ENCODE peak calls at places on chromosomes 11 and 22, in eight cellular contexts. X is glutamatergic neuron, T is cardiac fibroblast, N is mesothelial cell of epicardium, K is Caco-2, C is endothelial cell, I is body of pancreas, U is heart left ventricle. S is an unnamed sample.
A peak's percentile ranks its signal among the peaks of the same experiment; 100 is the strongest.

GRCh38 chr11:45881708-45882368 is 3.6 kb upstream of the MAPK8IP1 start:
- DNase-seq in X (no peak), T (peak; percentile 14), N (no peak), K (no peak), C (no peak), I (no peak), U (no peak), S (no peak)

GRCh38 chr11:46860218-46860617 is 14.1 kb upstream of the CKAP5 start:
- DNase-seq in X (no peak), T (no peak), N (no peak), K (no peak), C (no peak), I (no peak), U (no peak), S (no peak)

GRCh38 chr11:87722756-87723599 is 452.3 kb downstream of the RAB38 start:
- DNase-seq in X (peak; percentile 49), T (peak; percentile 10), N (no peak), K (peak; percentile 65), C (peak; percentile 20), I (no peak), U (no peak), S (no peak)

GRCh38 chr11:97140885-97141494 is 751.2 kb downstream of the JRKL start:
- DNase-seq in X (no peak), T (peak; percentile 55), N (no peak), K (peak; percentile 55), C (peak; percentile 11), I (no peak), U (no peak), S (no peak)

GRCh38 chr11:61377461-61378160 is 14.8 kb upstream of the TMEM216 start:
- DNase-seq in X (no peak), T (no peak), N (no peak), K (no peak), C (no peak), I (no peak), U (no peak), S (no peak)

GRCh38 chr11:124586247-124586860 is 16.6 kb downstream of the OR8A1 start:
- DNase-seq in X (peak; percentile 62), T (peak; percentile 79), N (peak; percentile 65), K (peak; percentile 73), C (peak; percentile 69), I (peak; percentile 52), U (peak; percentile 46), S (peak; percentile 24)

GRCh38 chr11:68042219-68043028 is 3.6 kb downstream of the TCIRG1 start:
- DNase-seq in X (no peak), T (no peak), N (no peak), K (no peak), C (no peak), I (peak; percentile 43), U (no peak), S (no peak)

GRCh38 chr11:8089791-8090510 is 8.9 kb downstream of the TUB start:
- DNase-seq in X (no peak), T (no peak), N (no peak), K (no peak), C (no peak), I (no peak), U (no peak), S (no peak)

GRCh38 chr11:12066056-12066798 is 44.2 kb upstream of the MICAL2 start:
- DNase-seq in X (no peak), T (peak; percentile 74), N (no peak), K (peak; percentile 89), C (no peak), I (peak; percentile 65), U (no peak), S (no peak)

GRCh38 chr11:119537641-119538253 is 114.8 kb upstream of the THY1 start:
- DNase-seq in X (no peak), T (no peak), N (no peak), K (no peak), C (no peak), I (no peak), U (no peak), S (no peak)

GRCh38 chr11:17171916-17172315 is 35.9 kb downstream of the PIK3C2A start:
- DNase-seq in X (no peak), T (peak; percentile 53), N (no peak), K (no peak), C (no peak), I (no peak), U (no peak), S (no peak)

GRCh38 chr11:118560806-118561205 is 4.9 kb downstream of the IFT46 start:
- DNase-seq in X (no peak), T (no peak), N (no peak), K (no peak), C (no peak), I (no peak), U (no peak), S (no peak)

GRCh38 chr22:39290724-39291161 is 28.7 kb downstream of the RPL3 start:
- DNase-seq in X (peak; percentile 48), T (peak; percentile 59), N (peak; percentile 63), K (no peak), C (no peak), I (peak; percentile 97), U (peak; percentile 85), S (no peak)

GRCh38 chr22:39292002-39292401 is 27.4 kb downstream of the RPL3 start:
- DNase-seq in X (no peak), T (no peak), N (no peak), K (no peak), C (no peak), I (peak; percentile 85), U (no peak), S (no peak)

GRCh38 chr22:39290248-39290720 is 29.1 kb downstream of the RPL3 start:
- DNase-seq in X (no peak), T (no peak), N (no peak), K (no peak), C (no peak), I (peak; percentile 71), U (no peak), S (no peak)

GRCh38 chr22:39292561-39293074 is 26.8 kb downstream of the RPL3 start:
- DNase-seq in X (no peak), T (peak; percentile 97), N (no peak), K (peak; percentile 66), C (peak; percentile 39), I (peak; percentile 98), U (peak; percentile 94), S (no peak)

DNA sequence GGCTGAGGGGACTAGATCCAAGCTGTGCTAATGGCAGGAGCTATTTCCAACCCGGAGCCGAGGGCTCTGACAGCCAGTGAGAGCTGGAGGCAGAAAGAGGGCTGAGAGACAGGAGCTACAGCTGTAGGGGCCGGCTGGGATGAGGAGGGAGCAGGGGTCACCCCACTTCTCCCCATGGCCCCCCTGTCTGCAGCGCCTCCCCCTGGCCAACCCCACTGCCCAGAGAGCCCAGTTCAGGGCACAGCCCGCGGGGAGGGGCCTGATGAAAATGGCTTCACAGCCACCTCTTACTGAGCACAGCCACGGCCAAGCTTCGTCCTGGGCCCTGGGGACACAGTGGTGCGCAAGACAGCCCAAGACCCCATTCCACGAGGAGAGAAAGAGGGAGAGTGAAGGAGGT is 27.9 kb downstream of the RPL3 start:
- DNase-seq in X (no peak), T (no peak), N (no peak), K (no peak), C (no peak), I (no peak), U (no peak), S (no peak)
- TF ChIP-seq CTCF in X (no peak), T (no peak), N (no peak), K (no peak), C (no peak), I (no peak), U (no peak), S (no peak)

GRCh38 chr22:35044607-35045390 is 21.2 kb upstream of the ISX start:
- DNase-seq in X (no peak), T (no peak), N (no peak), K (no peak), C (no peak), I (no peak), U (no peak), S (no peak)

GRCh38 chr22:35045451-35045850 is 20.5 kb upstream of the ISX start:
- DNase-seq in X (no peak), T (no peak), N (no peak), K (no peak), C (no peak), I (no peak), U (no peak), S (no peak)

GRCh38 chr22:35043932-35044319 is 22.0 kb upstream of the ISX start:
- DNase-seq in X (no peak), T (no peak), N (no peak), K (no peak), C (no peak), I (no peak), U (no peak), S (no peak)

GRCh38 chr22:35046744-35047462 is 19.1 kb upstream of the ISX start:
- DNase-seq in X (no peak), T (no peak), N (no peak), K (no peak), C (no peak), I (no peak), U (no peak), S (no peak)

DNA sequence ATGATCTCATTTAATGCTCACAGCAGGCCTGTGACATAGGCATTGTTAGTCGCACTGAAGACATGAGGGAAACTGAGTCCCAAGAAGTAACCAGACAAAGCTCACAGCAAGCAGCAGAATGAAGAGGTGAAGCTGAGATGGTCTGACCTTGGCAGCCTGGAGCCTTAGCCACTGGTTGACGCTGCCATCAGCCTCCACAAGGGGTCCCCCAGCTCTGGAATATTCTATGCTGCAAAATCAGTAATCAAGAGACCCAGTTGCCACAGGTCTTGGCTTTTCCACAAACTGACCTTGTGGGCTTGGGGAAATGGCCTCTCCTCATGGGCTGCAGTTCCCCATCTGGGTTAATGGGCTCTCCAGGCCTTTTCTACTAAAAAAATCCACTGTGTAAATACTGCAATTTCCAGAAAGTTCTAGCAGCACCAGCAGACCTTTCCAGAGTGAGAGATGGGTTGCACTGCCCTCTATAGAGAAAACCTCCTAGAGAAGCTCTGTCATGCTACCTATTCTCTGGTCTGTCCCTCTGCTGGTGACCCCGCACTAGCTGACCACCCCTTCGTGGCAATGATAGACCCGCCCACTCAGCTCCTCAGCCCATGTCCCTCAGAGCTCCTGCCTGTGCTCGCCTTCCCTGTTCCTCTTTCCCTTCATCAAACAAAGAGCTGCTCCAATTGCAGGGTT is 22.6 kb upstream of the ISX start:
- DNase-seq in X (peak; percentile 33), T (no peak), N (no peak), K (peak; percentile 66), C (peak; percentile 34), I (no peak), U (no peak), S (no peak)
- TF ChIP-seq CTCF in X (peak; percentile 34), T (no peak), N (no peak), K (peak; percentile 58), C (peak; percentile 22), I (no peak), U (no peak), S (no peak)

GRCh38 chr11:39365809-39366436 is 2093.5 kb downstream of the LRRC4C start:
- DNase-seq in X (no peak), T (peak; percentile 2), N (no peak), K (peak; percentile 62), C (no peak), I (no peak), U (no peak), S (no peak)
- TF ChIP-seq CTCF in X (no peak), T (no peak), N (no peak), K (peak; percentile 52), C (no peak), I (peak; percentile 22), U (peak; percentile 11), S (no peak)

DNA sequence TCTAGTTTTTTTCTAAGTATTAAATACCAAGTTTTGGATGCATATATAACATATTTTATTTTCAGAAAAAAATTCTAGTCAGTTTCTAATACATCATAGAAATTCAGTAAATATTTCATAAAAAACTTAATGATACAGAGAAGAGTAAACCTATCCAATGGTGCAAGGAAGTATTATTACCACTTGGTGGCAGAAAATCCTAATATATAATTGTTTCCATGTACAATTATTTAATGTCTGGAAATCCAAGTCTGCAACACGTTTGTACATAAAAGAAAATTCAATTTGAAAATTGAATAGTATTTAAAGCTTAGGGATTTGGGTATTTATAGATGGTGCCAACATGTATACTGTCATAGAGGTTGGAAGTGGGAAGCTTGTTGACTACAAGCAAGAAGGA is 127.0 kb downstream of the TRPC6 start:
- DNase-seq in X (no peak), T (peak; percentile 24), N (no peak), K (no peak), C (no peak), I (no peak), U (no peak), S (no peak)
- TF ChIP-seq CTCF in X (peak; percentile 45), T (peak; percentile 32), N (peak; percentile 56), K (peak; percentile 43), C (peak; percentile 31), I (peak; percentile 39), U (peak; percentile 51), S (peak; percentile 64)

S was measured in progenitor cell of endocrine pancreas.